ENCODE peak calls at places on chromosomes 5 and 9, in nine cellular contexts. U is hippocampal formation; I is G401; L is natural killer cell treated with Interleukin-12 subunit alpha and Interleukin-12 subunit beta and Interleukin-15 and Interleukin-18, amount 100 ng/mL, for 72 hours; A is C1 segment of cervical spinal cord; E is HTR-8/SVneo; D is activated CD4-positive, CD25-positive, alpha-beta regulatory T cell treated with anti-CD3 and anti-CD28 coated beads, Interleukin-2, amount 50 U/mL, for 16 hours; P is coronary artery; G is brain microvascular endothelial cell. R is an unnamed sample.

GRCh38 chr5:16964821-16965220 is 28.7 kb upstream of the MYO10 start:
- DNase-seq in I (no peak), E (peak), U (no peak), L (no peak), G (no peak), A (no peak), D (no peak), P (no peak), R (no peak)

GRCh38 chr5:149951138-149951749 is 6.7 kb upstream of the PDE6A start:
- DNase-seq in P (no peak), A (no peak), I (no peak), L (no peak), U (no peak), D (no peak), E (no peak), G (no peak), R (no peak)

GRCh38 chr9:128393171-128393761 is 22.1 kb downstream of the URM1 start:
- DNase-seq in D (no peak), U (peak), A (peak), G (no peak), I (no peak), E (no peak), L (no peak), P (no peak), R (no peak)

GRCh38 chr5:172775326-172776234 is 4.6 kb upstream of the DUSP1 start:
- DNase-seq in U (no peak), G (peak), A (peak), P (no peak), I (no peak), D (no peak), E (no peak), L (peak), R (no peak)

GRCh38 chr5:176180781-176181180 is 57.4 kb upstream of the SIMC1 start:
- DNase-seq in U (no peak), I (no peak), L (no peak), D (no peak), P (no peak), G (no peak), E (no peak), A (no peak), R (no peak)

GRCh38 chr5:112372543-112372942 is 46.5 kb downstream of the EPB41L4A start:
- DNase-seq in I (no peak), P (no peak), L (no peak), U (no peak), A (no peak), D (no peak), G (no peak), E (no peak), R (no peak)

GRCh38 chr5:177309351-177310191 is 2.1 kb downstream of the MXD3 start:
- DNase-seq in A (peak), E (peak), G (peak), U (no peak), D (peak), P (no peak), I (peak), L (peak), R (peak)

GRCh38 chr9:12060811-12061210 is 632.4 kb upstream of the TYRP1 start:
- DNase-seq in G (no peak), D (no peak), U (no peak), E (no peak), I (no peak), L (no peak), P (no peak), A (no peak), R (no peak)

GRCh38 chr5:68656936-68657857 is 436.6 kb upstream of the SLC30A5 start:
- DNase-seq in A (no peak), L (no peak), E (no peak), I (no peak), P (no peak), G (no peak), D (no peak), U (no peak), R (no peak)

GRCh38 chr9:93525476-93525875 is 50.9 kb upstream of the PHF2 start:
- DNase-seq in A (peak), D (no peak), G (peak), E (no peak), P (no peak), I (no peak), L (no peak), U (peak), R (no peak)

GRCh38 chr5:58666598-58667595 is 84.0 kb downstream of the RAB3C start:
- DNase-seq in I (no peak), G (no peak), P (no peak), A (no peak), E (no peak), U (no peak), L (no peak), D (no peak), R (peak)

GRCh38 chr5:10611290-10611689 is 47.4 kb downstream of the ANKRD33B start:
- DNase-seq in A (no peak), E (no peak), D (no peak), U (no peak), P (no peak), I (no peak), L (no peak), G (peak), R (no peak)

GRCh38 chr5:41191249-41191648 is 22.1 kb downstream of the C6 start:
- DNase-seq in D (no peak), I (no peak), L (no peak), G (no peak), U (no peak), P (no peak), A (no peak), E (no peak), R (no peak)

GRCh38 chr9:37187713-37188439 is 67.5 kb downstream of the ZCCHC7 start:
- DNase-seq in E (no peak), I (no peak), A (no peak), D (no peak), L (no peak), U (no peak), P (no peak), G (no peak), R (no peak)

GRCh38 chr5:131466171-131466766 is 168.8 kb downstream of the RAPGEF6 start:
- DNase-seq in A (no peak), P (no peak), E (peak), U (no peak), L (no peak), G (peak), I (no peak), D (no peak), R (no peak)

GRCh38 chr9:22136446-22137140 is 127.5 kb upstream of the CDKN2B start:
- DNase-seq in G (peak), P (no peak), I (no peak), U (no peak), A (no peak), D (no peak), E (no peak), L (no peak), R (no peak)

GRCh38 chr5:56269216-56269927 is 36.2 kb upstream of the ANKRD55 start:
- DNase-seq in G (peak), E (peak), A (no peak), P (no peak), D (no peak), U (no peak), I (peak), L (no peak), R (peak)

GRCh38 chr5:109532773-109533364 is 123.1 kb upstream of the PJA2 start:
- DNase-seq in I (no peak), A (no peak), E (no peak), L (no peak), P (no peak), U (no peak), G (peak), D (no peak), R (no peak)

GRCh38 chr5:133959643-133960042 is 8.8 kb downstream of the C5orf15 start:
- DNase-seq in G (no peak), A (no peak), E (no peak), P (no peak), D (no peak), L (no peak), U (no peak), I (no peak), R (no peak)